ENCODE peak calls at places on chromosomes 2 and 18, in eight cellular contexts. U is stomach, N is breast epithelium, R is cardiac muscle cell, L is H1, D is lower lobe of right lung, K is BE2C, B is upper lobe of left lung. G is an unnamed sample.

GRCh38 chr2:200862532-200863000 is 1.9 kb downstream of the CLK1 start:
- DNase-seq in U (no peak), L (no peak), B (peak; percentile 72), K (peak; percentile 48), N (no peak), D (no peak), R (peak; percentile 52), G (no peak)

GRCh38 chr2:191202881-191203397 is 42.3 kb upstream of the MYO1B start:
- DNase-seq in D (no peak), U (no peak), B (no peak), R (no peak), L (no peak), K (no peak), N (no peak), G (no peak)

GRCh38 chr2:46488389-46488788 is 9.0 kb downstream of the TMEM247 start:
- DNase-seq in N (no peak), U (no peak), R (no peak), D (no peak), B (no peak), L (no peak), K (no peak), G (no peak)

GRCh38 chr18:79402977-79403722 is 7.4 kb downstream of the NFATC1 start:
- DNase-seq in R (no peak), U (peak; percentile 61), K (no peak), D (peak; percentile 78), L (no peak), N (peak; percentile 63), B (peak; percentile 63), G (peak; percentile 94)

GRCh38 chr2:236170678-236171212 is 2.6 kb upstream of the GBX2 start:
- DNase-seq in R (no peak), K (no peak), U (no peak), L (no peak), N (no peak), D (no peak), B (no peak), G (peak; percentile 19)

GRCh38 chr2:220034356-220035121 is 407.1 kb downstream of the SLC4A3 start:
- DNase-seq in L (no peak), R (no peak), K (no peak), U (no peak), B (no peak), D (no peak), N (no peak), G (peak; percentile 54)

GRCh38 chr18:61727241-61727640 is 165.6 kb downstream of the RNF152 start:
- DNase-seq in K (no peak), D (no peak), R (no peak), L (no peak), U (no peak), N (no peak), B (no peak), G (no peak)

GRCh38 chr2:88180594-88181240 is 10.6 kb downstream of the THNSL2 start:
- DNase-seq in B (no peak), D (no peak), R (no peak), L (no peak), N (no peak), U (no peak), K (no peak), G (no peak)

GRCh38 chr18:74203811-74204210 is 55.5 kb downstream of the TIMM21 start:
- DNase-seq in R (no peak), U (no peak), N (no peak), L (no peak), D (no peak), B (no peak), K (no peak), G (no peak)

GRCh38 chr2:12715258-12715865 is 1.4 kb upstream of the TRIB2 start:
- DNase-seq in N (no peak), B (no peak), L (no peak), U (no peak), R (no peak), D (no peak), K (no peak), G (no peak)

GRCh38 chr18:6956999-6957398 is 160.6 kb downstream of the LAMA1 start:
- DNase-seq in R (no peak), L (no peak), N (no peak), K (no peak), B (no peak), D (no peak), U (no peak), G (no peak)

GRCh38 chr2:43745457-43745856 is 28.4 kb upstream of the DYNC2LI1 start:
- DNase-seq in L (no peak), K (no peak), N (no peak), B (no peak), R (no peak), U (no peak), D (no peak), G (no peak)

GRCh38 chr2:236133410-236134012 is 34.7 kb downstream of the GBX2 start:
- DNase-seq in D (no peak), K (no peak), N (no peak), L (no peak), R (no peak), B (no peak), U (no peak), G (no peak)

GRCh38 chr2:226683196-226683595 is 116.4 kb downstream of the IRS1 start:
- DNase-seq in L (no peak), U (no peak), N (no peak), B (no peak), K (no peak), R (no peak), D (no peak), G (no peak)

GRCh38 chr18:23136326-23137092 is 1.2 kb downstream of the CABLES1 start:
- DNase-seq in K (no peak), L (no peak), U (peak; percentile 40), R (peak; percentile 39), B (peak; percentile 46), N (peak; percentile 41), D (peak; percentile 71), G (peak; percentile 86)

GRCh38 chr2:47274054-47274779 is 119.1 kb upstream of the STPG4 start:
- DNase-seq in L (no peak), U (no peak), K (no peak), B (no peak), R (no peak), N (no peak), D (no peak), G (no peak)

GRCh38 chr2:36485521-36485920 is 112.4 kb downstream of the FEZ2 start:
- DNase-seq in K (no peak), U (no peak), D (no peak), N (no peak), L (no peak), B (no peak), R (no peak), G (no peak)

DNA sequence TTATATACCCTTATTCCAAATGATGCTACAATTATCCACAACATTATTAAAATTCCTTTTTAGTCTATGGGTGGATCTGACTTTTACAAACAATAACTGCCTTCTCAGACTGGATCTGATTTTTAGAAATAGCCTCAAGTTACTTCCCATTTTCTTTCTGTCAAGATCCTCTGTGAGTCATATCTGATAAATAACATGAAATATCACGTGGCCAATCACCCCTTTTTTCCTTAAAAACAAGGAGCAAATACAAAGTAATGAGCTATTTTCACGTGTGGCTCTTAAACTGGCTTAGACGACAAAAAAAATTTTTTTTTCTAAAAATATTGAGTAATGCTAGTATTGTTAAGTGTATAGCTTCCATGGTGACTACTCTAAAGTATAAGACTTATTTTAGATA is 6.7 kb downstream of the PELI1 start:
- DNase-seq in B (no peak), K (no peak), R (no peak), L (no peak), U (no peak), N (no peak), D (no peak), G (no peak)
- H3K36me3 ChIP-seq in B (no peaks in the 10 kb centered on the region), K (no peaks in the 10 kb centered on the region), R (no peaks in the 10 kb centered on the region), L (peaks cover 7% of the 10 kb centered on the region), U (no peaks in the 10 kb centered on the region), N (no peaks in the 10 kb centered on the region), D (no peaks in the 10 kb centered on the region), G (no peaks in the 10 kb centered on the region)

DNA sequence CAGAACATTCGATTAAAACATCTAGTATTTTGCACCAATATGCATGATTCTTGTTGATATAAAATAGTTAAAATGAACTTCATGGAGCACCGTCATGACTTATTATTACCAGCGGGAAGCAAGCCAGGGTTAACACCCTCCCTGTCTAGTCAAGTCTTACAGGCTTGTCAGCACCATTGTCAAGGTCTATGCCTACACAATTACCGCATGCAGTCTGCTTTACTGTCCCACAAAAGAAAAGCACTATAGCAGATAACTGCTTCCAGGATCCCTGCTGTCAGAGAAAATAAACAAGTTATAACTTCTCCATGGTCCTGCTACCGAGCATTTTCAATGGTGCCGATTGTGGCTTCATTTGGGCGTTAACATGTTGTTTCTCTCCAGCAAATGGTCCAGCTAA is 968.0 kb upstream of the FAM98A start:
- DNase-seq in L (no peak), B (no peak), D (no peak), N (no peak), R (no peak), K (no peak), U (no peak), G (no peak)
- H3K4me3 ChIP-seq in L (no peak overlapping the region), B (no peak overlapping the region), D (no peak overlapping the region), N (no peak overlapping the region), R (no peak overlapping the region), K (no peak overlapping the region), U (no peak overlapping the region), G (no peak overlapping the region)

GRCh38 chr2:216205486-216205885 is 96.3 kb downstream of the XRCC5 start:
- DNase-seq in D (no peak), N (no peak), U (no peak), R (no peak), K (no peak), B (no peak), L (no peak), G (no peak)
- H3K36me3 ChIP-seq in D (peaks cover 92% of the 10 kb centered on the region), N (peaks cover 9% of the 10 kb centered on the region), U (peaks cover 84% of the 10 kb centered on the region), R (peaks cover 46% of the 10 kb centered on the region), K (peaks cover 74% of the 10 kb centered on the region), B (peaks cover 41% of the 10 kb centered on the region), L (peaks cover 67% of the 10 kb centered on the region), G (peaks cover 11% of the 10 kb centered on the region)

GRCh38 chr2:127662937-127663565 is 12.3 kb downstream of the LIMS2 start:
- DNase-seq in B (peak; percentile 17), D (peak; percentile 35), N (no peak), L (no peak), K (no peak), U (no peak), R (no peak), G (peak; percentile 68)

GRCh38 chr2:127664895-127665225 is 10.5 kb downstream of the LIMS2 start:
- DNase-seq in B (no peak), L (no peak), U (no peak), N (no peak), D (no peak), K (no peak), R (no peak), G (no peak)

GRCh38 chr2:127664065-127664894 is 11.1 kb downstream of the LIMS2 start:
- DNase-seq in R (no peak), U (no peak), L (no peak), K (no peak), B (peak; percentile 21), D (peak; percentile 59), N (no peak), G (peak; percentile 77)

GRCh38 chr2:127661949-127662510 is 13.3 kb downstream of the LIMS2 start:
- DNase-seq in R (no peak), B (peak; percentile 45), N (no peak), D (peak; percentile 54), L (no peak), K (no peak), U (no peak), G (peak; percentile 62)

DNA sequence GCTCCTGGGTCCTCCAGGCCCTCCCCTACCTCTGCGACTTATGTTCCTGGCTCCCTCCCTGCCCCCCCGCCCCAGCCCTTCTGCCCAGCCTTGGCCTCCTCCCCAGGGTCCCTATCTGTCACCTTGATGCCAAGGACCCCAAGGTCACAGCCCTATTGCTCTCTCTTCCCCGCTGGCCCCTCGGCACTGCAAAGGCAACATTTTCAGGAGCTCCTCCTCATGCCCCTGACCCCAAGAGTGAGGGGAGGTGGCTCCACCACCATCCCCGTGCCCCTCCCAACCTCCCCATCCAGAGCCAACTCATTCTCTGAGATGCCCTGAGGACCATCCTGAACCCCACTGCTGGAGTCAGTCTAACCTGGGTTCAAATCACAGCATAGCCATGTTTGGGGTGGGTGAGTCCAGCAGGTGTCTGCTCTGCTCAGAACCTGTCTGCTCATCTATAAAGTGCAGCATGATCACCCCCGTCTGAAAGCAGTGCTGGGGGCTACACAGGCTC is 11.7 kb downstream of the LIMS2 start:
- DNase-seq in U (no peak), R (no peak), L (no peak), B (no peak), K (no peak), D (peak; percentile 18), N (no peak), G (no peak)
- H3K4me3 ChIP-seq in U (peak overlapping the region; percentile 42), R (no peak overlapping the region), L (peak overlapping the region; percentile 63), B (no peak overlapping the region), K (no peak overlapping the region), D (peak overlapping the region; percentile 48), N (peak overlapping the region; percentile 31), G (no peak overlapping the region)